ENCODE peak calls at places on chromosomes 13 and 19, in four cellular contexts. N is mesenchymal stem cell, G is endothelial cell of umbilical vein, Z is neuronal stem cell. I is an unnamed sample.
A peak's percentile ranks its signal among the peaks of the same experiment; 100 is the strongest.

GRCh38 chr13:25466880-25467279 is 95.1 kb downstream of the ATP8A2 start:
- DNase-seq in N (no peak), G (no peak), Z (no peak), I (no peak)

GRCh38 chr13:105290596-105290995 is 1244.9 kb downstream of the EFNB2 start:
- DNase-seq in N (no peak), G (no peak), Z (no peak), I (no peak)

GRCh38 chr19:29311391-29311790 is 98.4 kb upstream of the UQCRFS1 start:
- DNase-seq in N (no peak), G (no peak), Z (no peak), I (peak; percentile 43)

GRCh38 chr13:89205856-89206255 is 1534.7 kb downstream of the SLITRK5 start:
- DNase-seq in N (no peak), G (no peak), Z (no peak), I (no peak)

GRCh38 chr19:2922987-2923386 is 21.8 kb downstream of the ZNF77 start:
- DNase-seq in N (no peak), G (no peak), Z (no peak), I (peak; percentile 49)

GRCh38 chr19:1105217-1105872 is 1.6 kb downstream of the GPX4 start:
- DNase-seq in N (peak; percentile 22), G (no peak), Z (no peak), I (no peak)

GRCh38 chr13:106143930-106144709 is 391.3 kb downstream of the EFNB2 start:
- DNase-seq in N (no peak), G (no peak), Z (no peak), I (no peak)

GRCh38 chr19:633786-634639 is 676 bp upstream of the POLRMT start:
- DNase-seq in N (no peak), G (no peak), Z (no peak), I (no peak)

GRCh38 chr19:15123031-15123890 is 16.1 kb downstream of the SYDE1 start:
- DNase-seq in N (no peak), G (no peak), Z (no peak), I (no peak)

GRCh38 chr19:8451377-8451776 is 6.6 kb downstream of the HNRNPM start:
- DNase-seq in N (no peak), G (no peak), Z (no peak), I (no peak)

DNA sequence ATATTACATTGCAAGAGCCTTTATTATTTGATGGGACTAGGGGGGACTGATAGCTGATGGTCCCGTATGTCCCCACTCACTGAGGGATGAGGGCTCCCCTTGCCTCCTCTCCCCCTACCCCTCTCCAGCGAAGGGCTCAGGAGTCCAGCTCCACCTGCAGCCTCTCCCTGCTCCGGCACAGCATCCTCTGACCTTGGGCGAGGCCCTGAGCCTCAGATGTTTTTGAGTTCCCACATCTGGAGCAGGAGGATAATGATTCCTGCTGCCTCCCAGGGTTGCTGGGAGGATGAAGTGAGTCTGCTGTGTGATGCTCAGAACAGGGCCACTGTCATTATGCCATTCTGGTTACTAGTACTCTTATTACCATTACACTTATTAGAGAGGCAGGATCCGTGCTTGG is 15.0 kb downstream of the PAK4 start:
- DNase-seq in N (no peak), G (no peak), Z (no peak), I (no peak)
- H3K4me2 ChIP-seq in N (no peak overlapping the region), G (no peak overlapping the region), Z (no peak overlapping the region), I (no peak overlapping the region)

DNA sequence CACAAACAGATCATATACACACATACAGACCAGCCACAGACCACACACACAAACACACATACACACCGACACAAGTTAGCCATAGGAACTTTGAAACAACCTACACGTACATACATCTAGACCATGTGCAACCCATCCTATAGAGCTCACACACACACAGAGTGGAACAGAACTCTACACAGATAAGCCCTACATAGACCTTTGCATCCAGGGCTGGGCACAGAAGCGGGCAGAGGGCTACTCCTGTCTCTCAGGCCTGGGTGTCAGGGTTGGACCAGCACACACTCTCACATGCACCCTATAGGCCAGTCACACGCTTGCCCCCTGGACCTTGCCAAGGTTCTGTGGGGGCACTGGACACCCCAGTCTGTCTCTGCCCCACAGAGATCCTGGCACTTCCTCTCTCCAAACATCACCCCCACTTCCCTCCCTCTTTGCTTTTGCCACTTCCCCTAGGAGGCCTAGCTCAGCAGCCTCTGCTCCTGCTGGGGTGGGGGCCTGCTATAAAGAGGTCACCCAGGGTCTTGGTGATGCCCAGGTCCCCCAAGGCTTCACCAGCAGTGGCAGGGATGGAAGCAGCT is 5.8 kb upstream of the JUNB start:
- DNase-seq in N (no peak), G (no peak), Z (no peak), I (no peak)
- H2AFZ ChIP-seq in N (no peak overlapping the region), G (peak overlapping the region; percentile 7), Z (peak overlapping the region; percentile 47), I (no peak overlapping the region)

GRCh38 chr19:45403272-45403671 is 1.6 kb downstream of the PPP1R13L start:
- DNase-seq in N (no peak), G (no peak), Z (no peak), I (no peak)
- H3K4me2 ChIP-seq in N (no peak overlapping the region), G (peak overlapping the region; percentile 56), Z (no peak overlapping the region), I (peak overlapping the region; percentile 93)

GRCh38 chr13:44079413-44080205 is 199.9 kb downstream of the LACC1 start:
- DNase-seq in N (no peak), G (no peak), Z (no peak), I (no peak)
- H2AFZ ChIP-seq in N (no peak overlapping the region), G (no peak overlapping the region), Z (peak overlapping the region; percentile 56), I (no peak overlapping the region)

GRCh38 chr19:41883463-41883820 is 458 bp downstream of the ARHGEF1 start:
- DNase-seq in N (no peak), G (no peak), Z (no peak), I (no peak)

GRCh38 chr19:41880329-41880708 is 2.7 kb upstream of the ARHGEF1 start:
- DNase-seq in N (no peak), G (no peak), Z (no peak), I (no peak)

GRCh38 chr19:41883821-41884733 is 1.1 kb downstream of the ARHGEF1 start:
- DNase-seq in N (peak; percentile 96), G (peak; percentile 94), Z (peak; percentile 90), I (peak; percentile 97)

GRCh38 chr19:41879670-41880328 is 2.7 kb downstream of the CD79A start:
- DNase-seq in N (no peak), G (no peak), Z (no peak), I (no peak)

DNA sequence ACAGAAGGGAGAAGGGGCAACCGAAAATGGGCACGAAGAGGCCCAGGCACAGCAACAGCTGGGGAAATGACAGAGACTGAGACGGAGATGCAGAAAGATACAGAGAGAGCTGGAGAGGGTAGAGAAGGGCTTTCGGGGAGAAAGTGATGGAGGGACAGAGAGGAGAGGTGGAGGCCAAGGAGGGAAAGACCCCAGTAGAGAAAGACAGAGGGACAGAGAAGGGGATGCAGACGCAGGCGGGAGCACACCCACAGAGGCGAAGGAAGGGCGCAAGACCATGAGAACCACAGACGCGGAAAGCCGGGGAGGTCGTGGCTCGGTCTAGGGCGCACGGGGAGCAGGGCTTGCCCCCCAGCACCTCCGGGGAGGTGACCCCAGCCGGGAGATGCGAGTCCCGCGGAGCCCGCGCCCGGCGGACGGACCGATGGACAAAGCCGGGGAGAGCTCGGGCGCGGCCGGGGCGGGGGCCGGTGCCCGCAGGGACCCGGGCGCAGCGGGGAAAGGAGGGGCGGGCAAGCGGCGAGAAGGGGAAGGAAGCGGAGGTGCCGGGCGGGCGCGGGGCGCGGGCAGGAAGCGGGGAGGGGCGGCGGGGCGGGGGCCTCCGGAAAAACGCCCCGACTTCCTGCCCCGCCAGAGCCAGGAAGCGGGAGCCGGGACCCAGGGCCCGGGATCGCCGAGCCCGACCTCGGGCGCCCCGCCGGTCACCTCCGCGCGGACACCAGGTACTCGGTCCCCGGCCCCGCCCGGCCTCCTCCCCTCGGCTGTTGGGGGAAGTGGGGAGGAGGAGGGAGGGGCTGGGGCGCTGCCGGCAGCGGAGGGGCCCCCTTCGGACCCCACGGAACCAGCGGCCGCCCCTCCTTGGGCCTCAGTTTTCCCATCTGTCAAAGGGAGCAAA is at the start of gene ARHGEF1:
- DNase-seq in N (peak; percentile 12), G (peak; percentile 6), Z (no peak), I (no peak)
- H3K4me2 ChIP-seq in N (peak within 1 kb of the TSS; percentile 72), G (peak within 1 kb of the TSS; percentile 88), Z (peak within 1 kb of the TSS; percentile 89), I (peak within 1 kb of the TSS; percentile 98)

GRCh38 chr19:48795855-48796142 is 15.0 kb downstream of the BCAT2 start:
- DNase-seq in N (no peak), G (no peak), Z (no peak), I (no peak)

GRCh38 chr19:48796468-48797083 is 14.3 kb downstream of the BCAT2 start:
- DNase-seq in N (no peak), G (no peak), Z (no peak), I (no peak)

GRCh38 chr19:48794291-48794690 is 16.5 kb downstream of the BCAT2 start:
- DNase-seq in N (no peak), G (no peak), Z (no peak), I (no peak)

GRCh38 chr19:48797103-48797502 is 13.7 kb downstream of the BCAT2 start:
- DNase-seq in N (no peak), G (no peak), Z (no peak), I (no peak)

DNA sequence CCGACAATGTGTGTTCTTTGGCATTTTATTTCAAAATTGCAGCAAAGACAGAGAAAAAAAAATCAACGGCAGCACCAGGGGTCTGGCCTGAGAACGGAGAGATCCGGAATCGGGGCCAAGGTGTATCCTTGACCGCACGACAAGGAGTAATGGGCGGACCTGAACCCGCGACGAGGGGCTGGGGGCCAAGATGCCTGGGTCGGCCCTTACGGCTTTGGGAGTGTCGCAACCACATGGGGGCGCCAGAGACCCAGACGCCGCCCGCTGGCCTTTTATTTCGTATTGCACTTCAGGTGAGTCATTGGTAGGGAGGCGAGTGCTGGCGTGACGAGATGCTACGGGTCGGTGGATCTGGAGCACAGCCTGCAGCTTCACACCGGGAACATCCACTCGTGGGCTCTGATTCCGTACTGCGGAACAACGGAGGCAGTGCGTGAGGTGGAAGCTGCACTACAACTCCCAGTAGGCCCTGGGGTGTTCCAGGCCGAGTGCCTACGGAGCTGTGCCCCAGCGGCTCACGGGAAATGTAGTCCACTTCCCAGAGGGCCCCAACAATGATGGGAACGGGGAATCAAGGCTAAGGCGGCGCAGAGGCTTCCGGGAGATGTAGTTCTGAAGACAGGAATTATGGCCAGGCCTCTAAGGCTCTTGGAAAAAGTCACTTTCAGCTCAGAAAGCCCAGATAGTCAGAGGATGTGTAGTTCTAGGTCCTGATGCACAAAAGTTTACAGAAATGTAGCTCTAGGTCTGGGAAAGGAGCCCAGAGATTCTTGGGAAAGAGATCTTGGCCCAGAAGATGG is 15.6 kb downstream of the BCAT2 start:
- DNase-seq in N (peak; percentile 96), G (peak; percentile 95), Z (peak; percentile 91), I (peak; percentile 94)
- H2AFZ ChIP-seq in N (peak overlapping the region; percentile 66), G (peak overlapping the region; percentile 33), Z (peak overlapping the region; percentile 95), I (no peak overlapping the region)

I was measured in H9.